ENCODE peak calls at places on chromosomes 1 and 21, in four cellular contexts. B is WTC11, Y is H1, F is K562. A is an unnamed sample.

GRCh38 chr1:33390550-33390949 is 40.3 kb downstream of the PHC2 start:
- DNase-seq in F (no peak), Y (no peak), B (no peak), A (no peak)

GRCh38 chr21:39386194-39386593 is 37.3 kb upstream of the HMGN1 start:
- DNase-seq in Y (no peak), B (no peak), F (no peak), A (no peak)

GRCh38 chr1:67459068-67459467 is 28.9 kb upstream of the SERBP1 start:
- DNase-seq in B (peak), F (no peak), Y (peak), A (peak)

GRCh38 chr1:234609528-234610042 is 393 bp downstream of the IRF2BP2 start:
- DNase-seq in F (no peak), B (no peak), Y (no peak), A (no peak)

GRCh38 chr1:31587720-31588423 is 11.6 kb downstream of the TINAGL1 start:
- DNase-seq in B (peak), F (peak), Y (peak), A (peak)

GRCh38 chr21:46191257-46191685 is 7.0 kb upstream of the SPATC1L start:
- DNase-seq in F (peak), B (no peak), Y (no peak), A (no peak)

GRCh38 chr1:55443175-55443933 is 228.2 kb upstream of the USP24 start:
- DNase-seq in B (no peak), F (peak), Y (no peak), A (no peak)

GRCh38 chr1:94362466-94363058 is 55.6 kb upstream of the ABCD3 start:
- DNase-seq in Y (no peak), F (no peak), B (no peak), A (no peak)

GRCh38 chr1:56670350-56670749 is 25.2 kb downstream of the PRKAA2 start:
- DNase-seq in B (no peak), Y (no peak), F (no peak), A (no peak)

GRCh38 chr1:32892368-32893197 is 6.3 kb downstream of the HPCA start:
- DNase-seq in Y (peak), F (peak), B (peak), A (peak)

GRCh38 chr1:183604048-183604808 is 14.0 kb upstream of the NCF2 start:
- DNase-seq in B (no peak), F (peak), Y (peak), A (no peak)

GRCh38 chr1:10924030-10924429 is 88.4 kb upstream of the TARDBP start:
- DNase-seq in F (no peak), B (no peak), Y (no peak), A (no peak)

GRCh38 chr1:6464514-6464836 is 1.5 kb downstream of the TNFRSF25 start:
- DNase-seq in F (peak), Y (no peak), B (no peak), A (no peak)

GRCh38 chr21:39660596-39660995 is 47.9 kb downstream of the B3GALT5 start:
- DNase-seq in Y (no peak), F (no peak), B (no peak), A (no peak)

GRCh38 chr1:2956571-2956970 is 64.7 kb upstream of the ACTRT2 start:
- DNase-seq in F (no peak), Y (no peak), B (no peak), A (no peak)

GRCh38 chr1:169630006-169630405 is at the start of gene SELP:
- DNase-seq in F (no peak), B (no peak), Y (no peak), A (no peak)

GRCh38 chr1:179047637-179048002 is 21.9 kb downstream of the FAM20B start:
- DNase-seq in F (no peak), B (no peak), Y (no peak), A (no peak)

DNA sequence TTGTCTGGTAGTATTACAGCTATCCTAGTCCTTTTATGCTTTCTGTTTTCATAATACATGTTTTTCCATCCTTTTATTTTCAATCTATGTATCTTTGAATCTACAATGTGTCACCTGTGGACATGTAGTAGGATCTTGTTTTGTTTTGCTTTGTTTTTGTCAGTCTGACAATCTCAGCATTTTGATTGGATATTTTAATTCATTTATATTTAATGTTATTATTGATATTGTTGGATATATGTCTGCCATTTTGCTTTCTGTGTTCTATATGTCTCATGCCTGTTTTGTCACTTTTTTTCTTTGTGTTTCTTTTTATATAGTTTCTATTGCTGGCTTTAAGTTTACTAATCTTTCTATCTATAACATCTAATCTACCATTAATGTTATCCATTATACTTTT is 11.5 kb upstream of the PRSS38 start:
- DNase-seq in F (no peak), B (no peak), Y (no peak), A (no peak)
- TF ChIP-seq CREB1 in F (no peak), B (no peak), Y (no peak), A (no peak)

GRCh38 chr1:7549277-7549676 is 221.8 kb upstream of the VAMP3 start:
- DNase-seq in Y (no peak), B (no peak), F (no peak), A (no peak)
- TF ChIP-seq CREB1 in Y (no peak), B (no peak), F (no peak), A (no peak)

DNA sequence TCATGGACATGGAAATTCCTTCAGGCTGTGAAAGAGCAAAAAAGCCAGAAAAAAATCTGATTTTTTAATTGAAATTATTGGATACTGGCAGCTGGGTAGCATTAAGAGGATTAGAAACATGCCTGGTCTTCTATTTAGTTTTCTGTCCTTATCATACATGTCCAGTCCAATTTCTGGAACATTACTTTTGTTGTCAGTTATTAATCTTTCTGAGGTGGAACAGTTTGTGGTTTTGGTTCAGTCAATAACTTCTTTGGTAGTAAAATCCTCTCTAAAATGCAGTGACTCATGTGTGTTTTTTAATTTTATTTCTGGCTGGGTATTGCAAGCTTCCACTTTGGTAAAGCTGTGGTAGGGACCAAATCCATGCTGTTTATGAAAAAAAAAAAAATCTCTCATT is 687.0 kb upstream of the ADGRL2 start:
- DNase-seq in B (no peak), Y (no peak), F (no peak), A (no peak)
- TF ChIP-seq CREB1 in B (no peak), Y (no peak), F (no peak), A (no peak)

GRCh38 chr21:41768371-41769042 is 1.7 kb upstream of the RIPK4 start:
- DNase-seq in Y (no peak), F (peak), B (peak), A (peak)
- TF ChIP-seq CREB1 in Y (no peak), F (no peak), B (no peak), A (no peak)

GRCh38 chr1:18211764-18212163 is 104.2 kb downstream of the IGSF21 start:
- DNase-seq in F (no peak), Y (no peak), B (no peak), A (no peak)

GRCh38 chr1:18217398-18218043 is 109.9 kb downstream of the IGSF21 start:
- DNase-seq in Y (peak), B (peak), F (peak), A (peak)
- TF ChIP-seq CREB1 in Y (no peak), B (no peak), F (no peak), A (no peak)

GRCh38 chr1:154548028-154548427 is 10.4 kb downstream of the UBE2Q1 start:
- DNase-seq in Y (no peak), B (no peak), F (no peak), A (no peak)
- TF ChIP-seq CREB1 in Y (no peak), B (no peak), F (no peak), A (no peak)

DNA sequence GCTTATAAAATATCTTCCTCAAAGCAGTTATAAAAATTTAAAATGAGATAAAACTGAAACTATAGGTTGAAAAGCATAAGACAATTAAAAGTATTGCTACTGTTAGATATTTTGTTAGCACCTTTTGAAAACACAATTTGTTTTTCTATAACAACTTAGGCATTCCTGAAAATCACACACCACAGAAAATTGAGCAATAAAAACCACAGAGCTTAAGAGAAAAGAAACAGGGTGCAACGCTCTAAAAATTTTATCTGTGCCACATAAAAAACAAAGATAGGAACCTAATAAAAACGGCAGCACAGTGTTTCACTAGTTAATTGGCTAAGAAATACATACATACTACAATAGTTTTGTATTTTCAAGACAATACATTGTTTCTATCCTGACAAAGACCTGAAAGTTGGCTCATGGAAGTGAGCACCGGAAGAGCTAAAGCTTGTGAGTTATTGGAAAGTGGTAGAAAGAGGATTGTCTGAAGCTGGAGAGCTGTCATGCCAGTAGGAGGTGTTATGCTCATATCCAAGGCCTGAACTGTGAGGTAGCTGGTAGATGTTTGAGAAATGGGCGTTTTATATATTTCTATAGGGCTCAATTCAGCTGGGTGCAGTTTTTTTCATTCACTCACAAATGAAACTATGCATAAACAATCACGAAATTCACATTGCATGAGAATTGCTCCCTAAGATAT is 45.8 kb downstream of the RGS7 start:
- DNase-seq in Y (no peak), B (no peak), F (no peak), A (peak)
- TF ChIP-seq CREB1 in Y (no peak), B (no peak), F (no peak), A (no peak)

DNA sequence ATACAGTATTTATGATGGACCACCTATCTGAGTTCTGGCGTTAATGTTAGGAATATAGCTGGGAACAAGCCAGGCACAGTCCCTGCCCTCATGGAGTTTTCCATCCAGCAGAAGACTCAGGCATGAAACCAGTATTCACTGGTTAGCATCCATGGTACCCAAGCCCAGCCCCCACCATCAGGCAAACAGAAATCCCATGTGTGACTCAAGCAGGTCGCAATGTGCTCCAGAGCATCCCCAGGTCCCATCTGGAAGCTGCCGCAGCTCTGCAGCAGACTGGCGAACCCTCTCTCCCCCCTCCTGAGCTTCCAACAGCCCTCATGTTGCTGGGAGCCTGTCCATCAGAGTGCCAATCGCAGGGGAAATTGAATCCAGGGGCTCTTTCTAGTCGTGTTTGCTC is 174.2 kb downstream of the RRAGC start:
- DNase-seq in F (no peak), B (no peak), Y (no peak), A (peak)
- TF ChIP-seq CREB1 in F (no peak), B (no peak), Y (no peak), A (no peak)

GRCh38 chr1:88802950-88803349 is 88.4 kb downstream of the GTF2B start:
- DNase-seq in F (no peak), Y (no peak), B (no peak), A (no peak)
- TF ChIP-seq CREB1 in F (no peak), Y (no peak), B (no peak), A (no peak)

DNA sequence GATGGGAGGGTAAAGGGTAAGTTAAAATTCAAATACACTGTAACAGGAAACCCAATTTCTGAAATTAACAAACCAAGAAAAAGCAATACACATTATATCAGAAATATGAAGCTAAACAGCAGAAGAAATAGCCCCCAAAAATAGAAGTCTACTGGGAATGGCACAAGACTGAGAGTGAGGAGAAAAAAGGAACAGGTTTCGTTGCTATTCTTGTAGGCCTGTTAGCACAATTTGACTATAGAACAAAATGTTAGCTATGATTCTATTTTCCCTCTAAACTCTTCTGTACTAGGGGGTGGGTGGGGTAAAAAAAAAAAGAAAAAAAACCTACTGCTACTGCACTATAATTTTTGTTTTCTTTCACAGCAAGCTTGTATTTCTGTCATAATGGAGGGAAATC is 12.5 kb downstream of the RBBP5 start:
- DNase-seq in B (no peak), Y (no peak), F (no peak), A (no peak)
- TF ChIP-seq CREB1 in B (no peak), Y (no peak), F (no peak), A (no peak)